ENCODE peak calls at places on chromosome 4, in six cellular contexts. V is left ventricle myocardium inferior, I is fibroblast of lung, K is right lobe of liver, P is spleen, M is aorta. Y is an unnamed sample. For H3K9me3, the result is how much of the 10 kb centered on the place peaks cover.

GRCh38 chr4:95981591-95981990 is 141.7 kb downstream of the PDHA2 start:
- DNase-seq in V (no peak), I (no peak), K (no peak), P (no peak), M (no peak), Y (no peak)

GRCh38 chr4:7295201-7295916 is 103.0 kb downstream of the SORCS2 start:
- DNase-seq in V (peak), I (peak), K (no peak), P (no peak), M (peak), Y (no peak)

GRCh38 chr4:22338806-22339205 is 177.1 kb downstream of the ADGRA3 start:
- DNase-seq in V (no peak), I (no peak), K (no peak), P (no peak), M (no peak), Y (no peak)

GRCh38 chr4:3719191-3719590 is 47.0 kb upstream of the ADRA2C start:
- DNase-seq in V (no peak), I (no peak), K (no peak), P (peak), M (no peak), Y (no peak)

GRCh38 chr4:125904802-125905201 is 590.0 kb downstream of the FAT4 start:
- DNase-seq in V (no peak), I (no peak), K (no peak), P (no peak), M (no peak), Y (no peak)

GRCh38 chr4:33226133-33226532 is 2506.0 kb downstream of the PCDH7 start:
- DNase-seq in V (no peak), I (no peak), K (no peak), P (no peak), M (no peak), Y (no peak)

GRCh38 chr4:109728385-109728784 is 1.5 kb downstream of the PLA2G12A start:
- DNase-seq in V (no peak), I (no peak), K (no peak), P (no peak), M (no peak), Y (no peak)

GRCh38 chr4:178778500-178778899 is 1336.3 kb upstream of the AGA start:
- DNase-seq in V (no peak), I (no peak), K (no peak), P (no peak), M (no peak), Y (no peak)

GRCh38 chr4:6087669-6088068 is 69.4 kb upstream of the C4orf50 start:
- DNase-seq in V (no peak), I (peak), K (peak), P (no peak), M (no peak), Y (no peak)

GRCh38 chr4:77579406-77580076 is 26.1 kb upstream of the CXCL13 start:
- DNase-seq in V (no peak), I (peak), K (no peak), P (no peak), M (no peak), Y (no peak)

GRCh38 chr4:144355809-144356757 is 215.6 kb upstream of the GYPA start:
- DNase-seq in V (no peak), I (peak), K (no peak), P (no peak), M (no peak), Y (no peak)

GRCh38 chr4:165514739-165515138 is 135.9 kb downstream of the CPE start:
- DNase-seq in V (no peak), I (no peak), K (no peak), P (no peak), M (no peak), Y (no peak)
- H3K9me3 ChIP-seq in V (under half), I (under half), K (under half), P (under half), M (under half), Y (under half)

DNA sequence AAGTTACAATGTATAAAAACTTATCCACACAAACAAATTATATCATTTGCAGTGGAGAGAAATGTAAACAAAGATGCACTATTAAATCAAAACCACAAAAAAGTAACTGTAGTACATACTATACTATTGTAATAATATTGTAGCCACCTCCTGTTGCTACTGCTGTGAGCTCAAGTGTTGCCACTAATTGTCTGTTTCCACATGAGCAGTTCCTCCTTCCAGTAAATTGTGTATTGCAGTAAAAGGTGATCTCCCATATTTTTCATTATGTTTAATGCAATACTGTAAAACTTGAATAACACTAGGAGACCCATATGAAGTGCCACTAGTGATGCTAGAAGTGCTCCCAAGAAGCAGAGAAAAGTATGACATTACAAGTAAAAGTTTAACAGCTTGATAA is 11.7 kb downstream of the LIN54 start:
- DNase-seq in V (no peak), I (no peak), K (no peak), P (no peak), M (no peak), Y (no peak)
- H3K9me3 ChIP-seq in V (under half), I (under half), K (under half), P (under half), M (under half), Y (under half)

GRCh38 chr4:18389118-18389517 is 367.6 kb upstream of the LCORL start:
- DNase-seq in V (no peak), I (no peak), K (no peak), P (no peak), M (no peak), Y (no peak)
- H3K9me3 ChIP-seq in V (under half), I (under half), K (under half), P (under half), M (under half), Y (under half)

GRCh38 chr4:141971854-141972253 is 335.5 kb downstream of the IL15 start:
- DNase-seq in V (no peak), I (no peak), K (no peak), P (no peak), M (no peak), Y (no peak)
- H3K9me3 ChIP-seq in V (under half), I (under half), K (under half), P (under half), M (under half), Y (under half)

GRCh38 chr4:88350786-88351185 is 27.9 kb upstream of the HERC6 start:
- DNase-seq in V (no peak), I (no peak), K (no peak), P (no peak), M (no peak), Y (no peak)
- H3K9me3 ChIP-seq in V (under half), I (under half), K (under half), P (under half), M (under half), Y (under half)

DNA sequence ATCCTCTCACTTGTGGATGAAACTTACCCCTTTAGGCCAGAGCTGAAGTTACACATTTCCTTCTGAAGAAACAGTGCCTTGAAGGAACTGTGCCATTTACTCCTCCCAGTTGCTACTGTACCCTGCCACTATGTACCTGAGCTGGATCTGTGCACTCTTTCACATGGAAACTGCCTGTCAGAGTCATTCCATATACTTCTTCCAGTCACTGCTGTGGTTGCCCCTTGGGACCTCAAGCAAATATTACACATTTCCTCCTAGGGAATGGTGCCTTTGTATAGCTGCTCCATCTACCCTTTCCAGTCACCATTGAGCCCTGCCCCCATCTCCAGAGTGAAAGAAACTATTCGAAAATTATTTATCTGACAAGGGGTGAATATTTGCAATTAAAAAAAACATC is 1328.3 kb downstream of the TECRL start:
- DNase-seq in V (no peak), I (no peak), K (no peak), P (no peak), M (no peak), Y (no peak)
- H3K9me3 ChIP-seq in V (under half), I (under half), K (under half), P (under half), M (under half), Y (under half)

GRCh38 chr4:184041156-184041555 is 136.0 kb downstream of the STOX2 start:
- DNase-seq in V (no peak), I (no peak), K (no peak), P (no peak), M (no peak), Y (no peak)

DNA sequence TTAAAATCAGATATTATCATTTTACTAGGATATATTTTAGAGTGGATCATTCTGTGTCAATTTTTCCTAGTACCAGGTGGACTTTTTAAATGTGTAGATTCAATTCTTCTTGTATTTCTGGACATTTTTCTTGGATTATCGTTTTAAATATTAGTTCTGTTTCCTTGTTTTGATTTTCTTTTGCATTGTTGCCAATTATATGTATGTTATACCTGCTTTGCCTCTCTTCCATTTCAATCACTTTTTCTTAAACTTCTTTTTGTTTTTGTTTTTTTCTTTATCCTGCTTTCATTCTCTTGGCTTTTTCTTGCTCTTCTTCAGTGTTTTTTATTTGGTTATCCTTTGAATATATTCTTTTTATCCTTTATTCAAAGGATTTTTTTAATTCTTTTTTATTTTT is 141.0 kb downstream of the STOX2 start:
- DNase-seq in V (no peak), I (no peak), K (no peak), P (no peak), M (no peak), Y (no peak)
- H3K9me3 ChIP-seq in V (under half), I (under half), K (under half), P (under half), M (under half), Y (under half)

GRCh38 chr4:30258949-30259348 is 461.2 kb upstream of the PCDH7 start:
- DNase-seq in V (no peak), I (no peak), K (no peak), P (no peak), M (no peak), Y (no peak)
- H3K9me3 ChIP-seq in V (under half), I (under half), K (under half), P (under half), M (under half), Y (under half)

GRCh38 chr4:40140206-40140605 is 56.6 kb upstream of the RHOH start:
- DNase-seq in V (no peak), I (peak), K (no peak), P (no peak), M (no peak), Y (no peak)

GRCh38 chr4:40149960-40150385 is 46.9 kb upstream of the RHOH start:
- DNase-seq in V (peak), I (peak), K (peak), P (no peak), M (no peak), Y (peak)

DNA sequence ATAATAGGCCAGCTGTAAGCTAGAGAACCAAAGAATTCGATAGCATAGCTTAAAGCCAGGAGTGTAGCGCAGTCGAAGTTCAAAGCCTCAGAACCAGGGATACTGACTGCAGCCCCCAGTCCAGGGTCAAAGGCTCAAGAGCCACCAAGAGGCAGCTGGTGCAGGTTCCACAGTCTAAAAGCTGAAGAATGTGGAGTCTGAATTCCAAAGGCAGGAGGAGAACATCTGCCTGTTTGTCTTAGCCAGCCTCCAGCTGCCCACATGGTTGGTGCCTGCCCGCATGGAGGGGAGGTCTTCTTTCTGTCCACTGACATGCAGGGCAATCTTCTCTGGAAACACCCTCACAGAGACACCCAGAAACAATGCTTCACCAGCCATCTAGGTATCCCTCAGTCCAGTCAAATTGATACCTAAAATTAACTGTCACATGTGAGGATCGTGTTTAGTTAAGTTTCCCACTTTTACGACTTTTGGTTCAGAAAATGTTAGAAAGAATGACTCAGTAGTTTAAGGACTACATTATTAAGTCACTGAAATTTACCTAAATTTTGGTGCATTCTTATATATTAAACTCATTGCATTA is 52.8 kb upstream of the RHOH start:
- DNase-seq in V (no peak), I (no peak), K (no peak), P (no peak), M (no peak), Y (no peak)
- H3K9me3 ChIP-seq in V (under half), I (under half), K (under half), P (under half), M (under half), Y (under half)